ENCODE peak calls at places on chromosomes 6 and 20, in six cellular contexts. One of them, this sample, is unnamed.

GRCh38 chr6:1820165-1820564 is 210.4 kb downstream of the FOXC1 start:
- DNase-seq in IMR-90: peak; percentile 69
- DNase-seq in mesendoderm: no peak
- DNase-seq in mesenchymal stem cell: no peak
- DNase-seq in H9: no peak
- DNase-seq in H1: no peak
- DNase-seq in this sample: no peak

GRCh38 chr6:156697224-156697623 is 80.0 kb upstream of the ARID1B start:
- DNase-seq in IMR-90: no peak
- DNase-seq in mesendoderm: no peak
- DNase-seq in mesenchymal stem cell: no peak
- DNase-seq in H9: no peak
- DNase-seq in H1: no peak
- DNase-seq in this sample: no peak

GRCh38 chr6:47722178-47722577 is 23.8 kb downstream of the ADGRF4 start:
- DNase-seq in IMR-90: no peak
- DNase-seq in mesendoderm: no peak
- DNase-seq in mesenchymal stem cell: no peak
- DNase-seq in H9: no peak
- DNase-seq in H1: no peak
- DNase-seq in this sample: no peak

GRCh38 chr6:129521946-129522345 is 188.0 kb downstream of the ARHGAP18 start:
- DNase-seq in IMR-90: no peak
- DNase-seq in mesendoderm: no peak
- DNase-seq in mesenchymal stem cell: no peak
- DNase-seq in H9: no peak
- DNase-seq in H1: no peak
- DNase-seq in this sample: no peak

GRCh38 chr6:33904050-33904827 is 100.4 kb upstream of the MLN start:
- DNase-seq in IMR-90: no peak
- DNase-seq in mesendoderm: peak; percentile 28
- DNase-seq in mesenchymal stem cell: no peak
- DNase-seq in H9: no peak
- DNase-seq in H1: no peak
- DNase-seq in this sample: no peak

GRCh38 chr20:8304124-8304800 is 172.2 kb downstream of the PLCB1 start:
- DNase-seq in IMR-90: no peak
- DNase-seq in mesendoderm: no peak
- DNase-seq in mesenchymal stem cell: no peak
- DNase-seq in H9: no peak
- DNase-seq in H1: no peak
- DNase-seq in this sample: no peak

GRCh38 chr6:111843347-111844147 is 29.7 kb downstream of the FYN start:
- DNase-seq in IMR-90: no peak
- DNase-seq in mesendoderm: no peak
- DNase-seq in mesenchymal stem cell: no peak
- DNase-seq in H9: no peak
- DNase-seq in H1: no peak
- DNase-seq in this sample: no peak

GRCh38 chr20:32155017-32155965 is 45.8 kb downstream of the TM9SF4 start:
- DNase-seq in IMR-90: peak; percentile 88
- DNase-seq in mesendoderm: peak; percentile 83
- DNase-seq in mesenchymal stem cell: peak; percentile 92
- DNase-seq in H9: peak; percentile 72
- DNase-seq in H1: peak; percentile 47
- DNase-seq in this sample: peak; percentile 48

GRCh38 chr6:53943410-53943809 is 148.6 kb downstream of the LRRC1 start:
- DNase-seq in IMR-90: no peak
- DNase-seq in mesendoderm: no peak
- DNase-seq in mesenchymal stem cell: no peak
- DNase-seq in H9: no peak
- DNase-seq in H1: no peak
- DNase-seq in this sample: no peak

GRCh38 chr20:3811421-3812258 is 8.7 kb upstream of the AP5S1 start:
- DNase-seq in IMR-90: peak; percentile 99
- DNase-seq in mesendoderm: no peak
- DNase-seq in mesenchymal stem cell: peak; percentile 99
- DNase-seq in H9: no peak
- DNase-seq in H1: no peak
- DNase-seq in this sample: no peak
- H3K4me1 ChIP-seq in IMR-90: peaks cover 25% of the 10 kb centered on the region
- H3K4me1 ChIP-seq in mesendoderm: no peaks in the 10 kb centered on the region
- H3K4me1 ChIP-seq in mesenchymal stem cell: peaks cover 20% of the 10 kb centered on the region
- H3K4me1 ChIP-seq in H9: peaks cover 3% of the 10 kb centered on the region
- H3K4me1 ChIP-seq in H1: peaks cover 7% of the 10 kb centered on the region
- H3K4me1 ChIP-seq in this sample: peaks cover 7% of the 10 kb centered on the region

GRCh38 chr6:105194106-105194505 is 14.3 kb upstream of the POPDC3 start:
- DNase-seq in IMR-90: no peak
- DNase-seq in mesendoderm: no peak
- DNase-seq in mesenchymal stem cell: no peak
- DNase-seq in H9: no peak
- DNase-seq in H1: no peak
- DNase-seq in this sample: no peak
- H2BK15ac ChIP-seq in IMR-90: no peak overlapping the region
- H2BK15ac ChIP-seq in mesendoderm: no peak overlapping the region
- H2BK15ac ChIP-seq in mesenchymal stem cell: no peak overlapping the region
- H2BK15ac ChIP-seq in H9: no peak overlapping the region
- H2BK15ac ChIP-seq in H1: no peak overlapping the region
- H2BK15ac ChIP-seq in this sample: no peak overlapping the region

DNA sequence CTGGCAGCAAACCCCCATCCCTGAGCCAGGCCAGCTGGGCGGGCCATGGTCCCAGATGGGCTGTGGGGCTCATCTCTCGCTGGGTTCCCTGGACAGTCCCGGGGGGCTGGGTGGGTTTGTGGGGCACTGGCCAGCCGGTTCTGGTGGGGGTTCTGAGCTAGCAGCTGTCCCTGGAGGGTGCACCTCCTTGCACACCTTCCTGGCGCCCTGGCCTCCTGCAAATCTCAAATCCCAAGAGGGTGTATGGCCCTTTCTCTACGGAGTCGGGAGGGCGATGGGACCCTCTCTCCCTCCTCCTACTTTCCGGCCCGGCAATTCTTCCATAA is 1.2 kb upstream of the LAMA5 start:
- DNase-seq in IMR-90: no peak
- DNase-seq in mesendoderm: no peak
- DNase-seq in mesenchymal stem cell: no peak
- DNase-seq in H9: no peak
- DNase-seq in H1: no peak
- DNase-seq in this sample: no peak
- H3K4me1 ChIP-seq in IMR-90: peaks cover 33% of the 10 kb centered on the region
- H3K4me1 ChIP-seq in mesendoderm: peaks cover 8% of the 10 kb centered on the region
- H3K4me1 ChIP-seq in mesenchymal stem cell: peaks cover 76% of the 10 kb centered on the region
- H3K4me1 ChIP-seq in H9: peaks cover 9% of the 10 kb centered on the region
- H3K4me1 ChIP-seq in H1: peaks cover 55% of the 10 kb centered on the region
- H3K4me1 ChIP-seq in this sample: peaks cover 58% of the 10 kb centered on the region

DNA sequence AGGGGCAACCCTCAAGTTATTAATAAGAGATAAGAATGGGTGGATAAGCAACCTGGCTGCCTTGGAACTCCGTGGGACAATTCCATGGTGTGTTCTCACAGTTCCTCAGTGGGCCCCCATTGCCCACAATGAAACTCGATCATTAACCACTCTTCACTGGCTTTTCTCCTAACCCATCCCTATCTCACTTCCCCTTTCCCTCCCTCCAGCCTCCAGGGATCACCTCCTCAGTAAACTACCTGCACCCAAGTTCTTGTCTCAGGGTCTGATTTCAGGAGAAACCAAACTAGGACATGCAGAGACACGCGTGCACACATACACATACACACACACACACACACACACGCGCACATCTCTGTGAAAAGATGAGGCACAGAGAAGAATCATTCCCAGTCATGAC is 37.7 kb upstream of the FOXP4 start:
- DNase-seq in IMR-90: no peak
- DNase-seq in mesendoderm: no peak
- DNase-seq in mesenchymal stem cell: no peak
- DNase-seq in H9: no peak
- DNase-seq in H1: no peak
- DNase-seq in this sample: no peak
- H2BK15ac ChIP-seq in IMR-90: no peak overlapping the region
- H2BK15ac ChIP-seq in mesendoderm: no peak overlapping the region
- H2BK15ac ChIP-seq in mesenchymal stem cell: no peak overlapping the region
- H2BK15ac ChIP-seq in H9: no peak overlapping the region
- H2BK15ac ChIP-seq in H1: no peak overlapping the region
- H2BK15ac ChIP-seq in this sample: no peak overlapping the region

GRCh38 chr20:49790077-49790798 is 22.4 kb upstream of the SLC9A8 start:
- DNase-seq in IMR-90: peak; percentile 89
- DNase-seq in mesendoderm: peak; percentile 20
- DNase-seq in mesenchymal stem cell: peak; percentile 77
- DNase-seq in H9: no peak
- DNase-seq in H1: no peak
- DNase-seq in this sample: no peak
- H3K4me1 ChIP-seq in IMR-90: peaks cover 15% of the 10 kb centered on the region
- H3K4me1 ChIP-seq in mesendoderm: no peaks in the 10 kb centered on the region
- H3K4me1 ChIP-seq in mesenchymal stem cell: peaks cover 2% of the 10 kb centered on the region
- H3K4me1 ChIP-seq in H9: no peaks in the 10 kb centered on the region
- H3K4me1 ChIP-seq in H1: no peaks in the 10 kb centered on the region
- H3K4me1 ChIP-seq in this sample: no peaks in the 10 kb centered on the region

GRCh38 chr20:45909817-45910669 is 1.9 kb downstream of the PLTP start:
- DNase-seq in IMR-90: no peak
- DNase-seq in mesendoderm: no peak
- DNase-seq in mesenchymal stem cell: no peak
- DNase-seq in H9: no peak
- DNase-seq in H1: no peak
- DNase-seq in this sample: no peak

GRCh38 chr20:45910670-45911485 is 1.1 kb downstream of the PLTP start:
- DNase-seq in IMR-90: peak; percentile 100
- DNase-seq in mesendoderm: peak; percentile 100
- DNase-seq in mesenchymal stem cell: peak; percentile 99
- DNase-seq in H9: peak; percentile 100
- DNase-seq in H1: peak; percentile 99
- DNase-seq in this sample: peak; percentile 99

GRCh38 chr20:45912344-45912682 is 358 bp upstream of the PLTP start:
- DNase-seq in IMR-90: no peak
- DNase-seq in mesendoderm: no peak
- DNase-seq in mesenchymal stem cell: no peak
- DNase-seq in H9: no peak
- DNase-seq in H1: no peak
- DNase-seq in this sample: no peak

GRCh38 chr20:45913105-45913504 is 1.1 kb upstream of the PLTP start:
- DNase-seq in IMR-90: peak; percentile 39
- DNase-seq in mesendoderm: no peak
- DNase-seq in mesenchymal stem cell: no peak
- DNase-seq in H9: no peak
- DNase-seq in H1: no peak
- DNase-seq in this sample: no peak

DNA sequence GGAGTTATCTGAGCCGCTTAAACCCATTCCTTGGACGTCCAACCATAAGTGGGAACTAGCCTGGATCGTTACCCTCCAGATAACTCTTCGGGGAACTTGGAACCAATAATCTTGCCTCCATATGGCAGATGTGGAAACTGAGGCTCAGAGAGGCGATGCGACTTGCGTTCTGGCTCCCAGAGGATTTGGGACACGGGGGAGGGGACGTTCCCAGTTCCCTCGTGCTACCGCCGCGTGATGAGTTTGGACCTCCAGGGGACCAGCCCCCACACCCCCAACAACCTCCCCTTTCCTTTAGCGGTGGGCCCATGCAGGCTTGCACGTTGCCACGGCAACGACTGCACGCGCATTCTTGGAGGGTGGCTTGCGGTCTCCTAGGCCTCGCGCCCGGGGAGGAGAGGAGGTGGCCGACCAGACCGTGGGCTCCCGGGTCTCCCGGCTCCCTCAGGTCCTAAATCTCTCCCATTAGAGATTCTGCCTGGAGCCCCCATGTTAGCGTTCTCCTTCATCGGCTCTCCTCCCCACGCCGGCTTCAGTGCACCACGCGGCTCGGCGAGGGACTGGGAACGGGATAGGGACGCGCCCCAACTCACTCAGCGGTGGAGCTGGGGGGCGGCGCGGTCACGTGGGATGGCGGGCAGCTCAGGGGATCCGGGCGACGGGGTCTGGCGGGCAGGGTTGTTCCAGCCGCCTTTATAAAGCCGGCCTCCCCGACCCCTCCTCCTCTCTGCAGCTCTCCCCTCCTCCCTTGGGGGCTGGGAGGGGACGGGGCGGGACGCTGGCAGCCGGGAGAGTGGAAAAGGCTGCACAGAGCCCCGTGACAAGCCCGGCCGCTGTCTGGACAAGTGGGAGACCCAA is at the start of gene PLTP:
- DNase-seq in IMR-90: peak; percentile 57
- DNase-seq in mesendoderm: peak; percentile 82
- DNase-seq in mesenchymal stem cell: peak; percentile 85
- DNase-seq in H9: peak; percentile 80
- DNase-seq in H1: no peak
- DNase-seq in this sample: peak; percentile 78
- H2BK15ac ChIP-seq in IMR-90: peak within 1 kb of the TSS; percentile 20
- H2BK15ac ChIP-seq in mesendoderm: no peak within 1 kb of the TSS
- H2BK15ac ChIP-seq in mesenchymal stem cell: peak within 1 kb of the TSS; percentile 95
- H2BK15ac ChIP-seq in H9: no peak within 1 kb of the TSS
- H2BK15ac ChIP-seq in H1: peak within 1 kb of the TSS; percentile 8
- H2BK15ac ChIP-seq in this sample: peak within 1 kb of the TSS; percentile 62

GRCh38 chr6:11766589-11767450 is 11.8 kb downstream of the ADTRP start:
- DNase-seq in IMR-90: peak; percentile 98
- DNase-seq in mesendoderm: peak; percentile 72
- DNase-seq in mesenchymal stem cell: peak; percentile 98
- DNase-seq in H9: no peak
- DNase-seq in H1: no peak
- DNase-seq in this sample: no peak
- H3K4me1 ChIP-seq in IMR-90: peaks cover 32% of the 10 kb centered on the region
- H3K4me1 ChIP-seq in mesendoderm: peaks cover 28% of the 10 kb centered on the region
- H3K4me1 ChIP-seq in mesenchymal stem cell: peaks cover 19% of the 10 kb centered on the region
- H3K4me1 ChIP-seq in H9: peaks cover 15% of the 10 kb centered on the region
- H3K4me1 ChIP-seq in H1: peaks cover 8% of the 10 kb centered on the region
- H3K4me1 ChIP-seq in this sample: peaks cover 7% of the 10 kb centered on the region